ENCODE peak calls at places on chromosomes 3 and 15, in eight cellular contexts. One of them, this sample, is unnamed.

GRCh38 chr3:55329849-55330248 is 157.3 kb downstream of the WNT5A start:
- DNase-seq in lower leg skin: no peak
- DNase-seq in astrocyte of the spinal cord: peak
- DNase-seq in kidney epithelial cell: peak
- DNase-seq in GM23338: no peak
- DNase-seq in body of pancreas: no peak
- DNase-seq in OCI-LY7: no peak
- DNase-seq in WTC11: no peak
- DNase-seq in this sample: no peak

GRCh38 chr3:142237891-142238290 is 12.5 kb upstream of the GK5 start:
- DNase-seq in GM23338: no peak
- DNase-seq in WTC11: no peak
- DNase-seq in body of pancreas: no peak
- DNase-seq in kidney epithelial cell: no peak
- DNase-seq in astrocyte of the spinal cord: no peak
- DNase-seq in lower leg skin: no peak
- DNase-seq in OCI-LY7: no peak
- DNase-seq in this sample: no peak

GRCh38 chr15:67531379-67532059 is 10.6 kb downstream of the C15orf61 start:
- DNase-seq in OCI-LY7: no peak
- DNase-seq in kidney epithelial cell: no peak
- DNase-seq in astrocyte of the spinal cord: no peak
- DNase-seq in GM23338: no peak
- DNase-seq in body of pancreas: no peak
- DNase-seq in WTC11: no peak
- DNase-seq in lower leg skin: no peak
- DNase-seq in this sample: no peak

GRCh38 chr15:52284164-52284563 is 11.4 kb downstream of the MYO5C start:
- DNase-seq in kidney epithelial cell: no peak
- DNase-seq in astrocyte of the spinal cord: peak
- DNase-seq in body of pancreas: no peak
- DNase-seq in OCI-LY7: no peak
- DNase-seq in WTC11: no peak
- DNase-seq in lower leg skin: peak
- DNase-seq in GM23338: no peak
- DNase-seq in this sample: no peak

GRCh38 chr3:127962937-127963336 is 47.9 kb downstream of the KBTBD12 start:
- DNase-seq in astrocyte of the spinal cord: no peak
- DNase-seq in WTC11: no peak
- DNase-seq in lower leg skin: no peak
- DNase-seq in kidney epithelial cell: no peak
- DNase-seq in OCI-LY7: peak
- DNase-seq in GM23338: no peak
- DNase-seq in body of pancreas: no peak
- DNase-seq in this sample: no peak

GRCh38 chr3:169660709-169661566 is 2.6 kb downstream of the MECOM start:
- DNase-seq in WTC11: no peak
- DNase-seq in kidney epithelial cell: no peak
- DNase-seq in GM23338: peak
- DNase-seq in lower leg skin: no peak
- DNase-seq in OCI-LY7: no peak
- DNase-seq in body of pancreas: peak
- DNase-seq in astrocyte of the spinal cord: peak
- DNase-seq in this sample: no peak

GRCh38 chr3:114632757-114633424 is 339.1 kb downstream of the TIGIT start:
- DNase-seq in lower leg skin: no peak
- DNase-seq in OCI-LY7: no peak
- DNase-seq in GM23338: no peak
- DNase-seq in astrocyte of the spinal cord: no peak
- DNase-seq in kidney epithelial cell: no peak
- DNase-seq in WTC11: no peak
- DNase-seq in body of pancreas: no peak
- DNase-seq in this sample: no peak

GRCh38 chr3:31539275-31539674 is 6.5 kb downstream of the STT3B start:
- DNase-seq in WTC11: no peak
- DNase-seq in astrocyte of the spinal cord: no peak
- DNase-seq in body of pancreas: no peak
- DNase-seq in OCI-LY7: no peak
- DNase-seq in kidney epithelial cell: no peak
- DNase-seq in GM23338: no peak
- DNase-seq in lower leg skin: no peak
- DNase-seq in this sample: no peak

GRCh38 chr3:15592968-15593367 is 8.4 kb downstream of the HACL1 start:
- DNase-seq in OCI-LY7: no peak
- DNase-seq in kidney epithelial cell: no peak
- DNase-seq in astrocyte of the spinal cord: no peak
- DNase-seq in WTC11: no peak
- DNase-seq in GM23338: no peak
- DNase-seq in lower leg skin: no peak
- DNase-seq in body of pancreas: no peak
- DNase-seq in this sample: no peak

GRCh38 chr15:78993257-78993930 is 48.5 kb upstream of the CTSH start:
- DNase-seq in OCI-LY7: no peak
- DNase-seq in body of pancreas: no peak
- DNase-seq in astrocyte of the spinal cord: no peak
- DNase-seq in GM23338: no peak
- DNase-seq in kidney epithelial cell: no peak
- DNase-seq in WTC11: no peak
- DNase-seq in lower leg skin: no peak
- DNase-seq in this sample: no peak

GRCh38 chr3:28077566-28077965 is 163.9 kb upstream of the CMC1 start:
- DNase-seq in GM23338: peak
- DNase-seq in kidney epithelial cell: no peak
- DNase-seq in body of pancreas: peak
- DNase-seq in WTC11: peak
- DNase-seq in OCI-LY7: no peak
- DNase-seq in astrocyte of the spinal cord: peak
- DNase-seq in lower leg skin: no peak
- DNase-seq in this sample: no peak

GRCh38 chr3:157370867-157371266 is 65.8 kb upstream of the PTX3 start:
- DNase-seq in kidney epithelial cell: no peak
- DNase-seq in lower leg skin: no peak
- DNase-seq in WTC11: no peak
- DNase-seq in GM23338: no peak
- DNase-seq in astrocyte of the spinal cord: no peak
- DNase-seq in OCI-LY7: no peak
- DNase-seq in body of pancreas: no peak
- DNase-seq in this sample: no peak

GRCh38 chr15:46260937-46261336 is 626.1 kb downstream of the SQOR start:
- DNase-seq in OCI-LY7: no peak
- DNase-seq in GM23338: peak
- DNase-seq in astrocyte of the spinal cord: no peak
- DNase-seq in kidney epithelial cell: no peak
- DNase-seq in WTC11: peak
- DNase-seq in lower leg skin: no peak
- DNase-seq in body of pancreas: no peak
- DNase-seq in this sample: no peak

GRCh38 chr3:128455116-128455515 is 11.6 kb downstream of the DNAJB8 start:
- DNase-seq in OCI-LY7: no peak
- DNase-seq in WTC11: no peak
- DNase-seq in kidney epithelial cell: no peak
- DNase-seq in lower leg skin: no peak
- DNase-seq in GM23338: no peak
- DNase-seq in astrocyte of the spinal cord: no peak
- DNase-seq in body of pancreas: no peak
- DNase-seq in this sample: no peak

GRCh38 chr3:71753716-71754609 is at the start of gene GPR27:
- DNase-seq in GM23338: peak
- DNase-seq in WTC11: peak
- DNase-seq in astrocyte of the spinal cord: peak
- DNase-seq in OCI-LY7: no peak
- DNase-seq in body of pancreas: peak
- DNase-seq in lower leg skin: no peak
- DNase-seq in kidney epithelial cell: no peak
- DNase-seq in this sample: no peak

GRCh38 chr15:89167267-89168176 is 53.9 kb downstream of the RLBP1 start:
- DNase-seq in lower leg skin: no peak
- DNase-seq in body of pancreas: peak
- DNase-seq in kidney epithelial cell: peak
- DNase-seq in WTC11: no peak
- DNase-seq in OCI-LY7: no peak
- DNase-seq in astrocyte of the spinal cord: peak
- DNase-seq in GM23338: no peak
- DNase-seq in this sample: no peak

GRCh38 chr15:67050062-67050461 is 15.3 kb upstream of the SMAD3 start:
- DNase-seq in astrocyte of the spinal cord: no peak
- DNase-seq in OCI-LY7: no peak
- DNase-seq in lower leg skin: no peak
- DNase-seq in kidney epithelial cell: no peak
- DNase-seq in body of pancreas: no peak
- DNase-seq in WTC11: no peak
- DNase-seq in GM23338: no peak
- DNase-seq in this sample: no peak

DNA sequence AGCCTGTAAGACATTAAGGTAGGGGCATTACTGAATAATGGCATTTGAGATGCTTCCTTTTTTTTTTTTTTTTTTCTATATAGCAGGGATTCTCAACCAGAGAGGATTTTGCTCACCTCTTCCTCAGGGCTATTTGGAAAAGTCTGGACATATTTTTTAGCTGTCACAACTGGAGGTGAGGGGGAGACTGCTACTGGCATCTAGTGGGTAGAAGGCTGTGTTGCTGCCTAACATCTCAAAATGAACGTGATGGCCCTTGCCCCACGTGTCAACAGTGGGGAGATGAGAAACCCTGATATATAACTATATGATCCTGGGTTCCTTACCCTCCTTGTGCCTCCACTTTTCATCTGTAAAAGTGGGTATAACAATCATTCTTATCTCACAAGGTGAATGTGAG is 71.9 kb downstream of the CADPS start:
- DNase-seq in WTC11: no peak
- DNase-seq in astrocyte of the spinal cord: no peak
- DNase-seq in body of pancreas: no peak
- DNase-seq in lower leg skin: no peak
- DNase-seq in OCI-LY7: peak
- DNase-seq in GM23338: no peak
- DNase-seq in kidney epithelial cell: no peak
- DNase-seq in this sample: no peak
- TF ChIP-seq CTCF in WTC11: no peak
- TF ChIP-seq CTCF in astrocyte of the spinal cord: no peak
- TF ChIP-seq CTCF in body of pancreas: no peak
- TF ChIP-seq CTCF in lower leg skin: no peak
- TF ChIP-seq CTCF in OCI-LY7: peak
- TF ChIP-seq CTCF in GM23338: peak
- TF ChIP-seq CTCF in kidney epithelial cell: no peak
- TF ChIP-seq CTCF in this sample: no peak

DNA sequence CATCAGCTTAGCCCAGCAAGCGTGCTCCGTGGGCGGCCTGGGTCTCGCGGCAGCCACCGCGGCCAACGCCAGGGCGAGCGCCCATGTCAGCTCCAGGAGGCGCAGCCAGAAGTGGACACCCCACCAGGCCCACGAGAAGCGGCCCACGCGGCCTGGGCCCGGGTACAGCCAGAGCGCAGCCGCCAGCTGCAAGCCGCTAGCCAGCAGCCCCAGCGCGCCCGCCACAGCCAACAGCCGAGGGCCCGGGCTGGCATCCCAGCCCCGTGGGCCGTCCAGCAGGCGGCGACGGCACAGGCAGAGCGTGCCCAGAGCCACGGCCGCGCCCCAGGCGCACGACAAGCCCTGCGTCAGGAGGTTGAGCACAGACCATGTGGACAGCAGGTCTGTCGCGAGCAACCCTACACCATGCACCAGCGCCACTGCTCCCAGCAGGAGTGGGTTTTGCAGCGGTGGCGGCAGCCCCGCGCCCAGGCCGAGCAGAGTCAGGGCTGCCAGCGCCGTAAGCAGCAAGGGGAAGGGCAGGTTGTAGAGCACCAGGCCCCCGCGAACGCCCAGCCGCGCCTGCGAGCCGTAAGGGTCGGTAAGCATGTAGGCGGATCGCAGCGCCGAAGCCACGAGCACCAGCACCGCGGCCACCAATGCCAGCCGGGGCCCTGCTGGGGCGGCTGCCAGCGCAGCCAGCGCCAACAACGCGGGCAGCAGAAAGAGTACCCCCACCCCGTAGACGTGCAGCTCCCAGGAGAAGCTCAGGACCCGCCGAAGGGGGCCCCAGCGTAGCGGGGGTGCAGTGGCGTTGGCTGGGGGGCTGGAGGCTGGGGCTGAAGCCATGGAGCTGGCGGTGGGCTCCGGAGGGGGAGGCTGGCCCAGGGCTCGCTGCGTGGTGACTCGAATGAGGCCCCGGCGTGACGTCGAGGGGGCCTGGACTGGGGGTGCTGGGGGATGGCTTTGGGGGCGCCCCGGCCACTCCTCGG is 4.9 kb downstream of the PRRT3 start:
- DNase-seq in WTC11: peak
- DNase-seq in kidney epithelial cell: no peak
- DNase-seq in GM23338: peak
- DNase-seq in lower leg skin: peak
- DNase-seq in OCI-LY7: no peak
- DNase-seq in body of pancreas: peak
- DNase-seq in astrocyte of the spinal cord: peak
- DNase-seq in this sample: no peak
- TF ChIP-seq CTCF in WTC11: no peak
- TF ChIP-seq CTCF in kidney epithelial cell: peak
- TF ChIP-seq CTCF in GM23338: peak
- TF ChIP-seq CTCF in lower leg skin: no peak
- TF ChIP-seq CTCF in OCI-LY7: no peak
- TF ChIP-seq CTCF in body of pancreas: peak
- TF ChIP-seq CTCF in astrocyte of the spinal cord: peak
- TF ChIP-seq CTCF in this sample: peak

GRCh38 chr3:119514637-119515036 is 16.3 kb downstream of the TIMMDC1 start:
- DNase-seq in WTC11: no peak
- DNase-seq in kidney epithelial cell: no peak
- DNase-seq in OCI-LY7: no peak
- DNase-seq in astrocyte of the spinal cord: no peak
- DNase-seq in lower leg skin: no peak
- DNase-seq in GM23338: no peak
- DNase-seq in body of pancreas: peak
- DNase-seq in this sample: no peak

GRCh38 chr3:119517112-119517511 is 18.8 kb downstream of the TIMMDC1 start:
- DNase-seq in OCI-LY7: no peak
- DNase-seq in WTC11: no peak
- DNase-seq in GM23338: no peak
- DNase-seq in kidney epithelial cell: no peak
- DNase-seq in astrocyte of the spinal cord: no peak
- DNase-seq in lower leg skin: no peak
- DNase-seq in body of pancreas: no peak
- DNase-seq in this sample: no peak

DNA sequence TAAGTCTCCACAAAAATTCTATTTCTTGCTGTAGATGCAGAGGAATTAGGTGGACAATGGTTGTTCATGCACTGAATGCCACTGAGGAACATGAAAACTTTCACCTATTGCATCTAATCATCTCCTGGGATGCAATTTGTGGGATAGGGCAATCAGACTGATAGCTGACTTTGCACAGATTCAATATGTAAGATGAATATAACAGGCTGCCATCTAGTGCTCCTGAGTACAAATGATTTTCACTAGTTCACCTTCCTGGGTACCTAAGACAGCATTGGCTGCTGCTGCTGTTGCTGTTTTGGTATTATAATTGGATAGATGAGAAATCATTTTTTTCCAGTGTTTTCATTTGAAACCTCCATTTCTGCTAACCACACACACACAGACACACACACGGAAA is 19.7 kb downstream of the TIMMDC1 start:
- DNase-seq in body of pancreas: no peak
- DNase-seq in kidney epithelial cell: no peak
- DNase-seq in GM23338: no peak
- DNase-seq in lower leg skin: no peak
- DNase-seq in astrocyte of the spinal cord: no peak
- DNase-seq in WTC11: no peak
- DNase-seq in OCI-LY7: no peak
- DNase-seq in this sample: no peak
- TF ChIP-seq CTCF in body of pancreas: no peak
- TF ChIP-seq CTCF in kidney epithelial cell: no peak
- TF ChIP-seq CTCF in GM23338: no peak
- TF ChIP-seq CTCF in lower leg skin: no peak
- TF ChIP-seq CTCF in astrocyte of the spinal cord: no peak
- TF ChIP-seq CTCF in WTC11: no peak
- TF ChIP-seq CTCF in OCI-LY7: peak
- TF ChIP-seq CTCF in this sample: no peak

GRCh38 chr15:48963524-48964113 is at the start of gene SHC4:
- DNase-seq in WTC11: peak
- DNase-seq in OCI-LY7: no peak
- DNase-seq in astrocyte of the spinal cord: peak
- DNase-seq in kidney epithelial cell: no peak
- DNase-seq in body of pancreas: peak
- DNase-seq in lower leg skin: peak
- DNase-seq in GM23338: peak
- DNase-seq in this sample: no peak
- TF ChIP-seq CTCF in WTC11: no peak
- TF ChIP-seq CTCF in OCI-LY7: no peak
- TF ChIP-seq CTCF in astrocyte of the spinal cord: peak
- TF ChIP-seq CTCF in kidney epithelial cell: peak
- TF ChIP-seq CTCF in body of pancreas: no peak
- TF ChIP-seq CTCF in lower leg skin: no peak
- TF ChIP-seq CTCF in GM23338: no peak
- TF ChIP-seq CTCF in this sample: peak